ENCODE peak calls at places on chromosome 6, in six cellular contexts. I is IMR-90, V is mesendoderm, B is neuronal stem cell, S is H9, L is mesenchymal stem cell. G is an unnamed sample.

GRCh38 chr6:26044140-26045045 is 42.8 kb upstream of the HFE start:
- DNase-seq in I (peak; percentile 20), V (no peak), B (no peak), S (no peak), L (no peak), G (peak; percentile 60)

GRCh38 chr6:142361765-142362540 is 60.1 kb downstream of the ADGRG6 start:
- DNase-seq in I (peak; percentile 96), V (no peak), B (no peak), S (no peak), L (peak; percentile 92), G (peak; percentile 33)

GRCh38 chr6:16337280-16337975 is 99.0 kb downstream of the GMPR start:
- DNase-seq in I (peak; percentile 93), V (no peak), B (no peak), S (no peak), L (peak; percentile 93), G (no peak)

GRCh38 chr6:2450546-2450945 is 205.1 kb upstream of the GMDS start:
- DNase-seq in I (no peak), V (no peak), B (no peak), S (no peak), L (no peak), G (no peak)

GRCh38 chr6:3526962-3527796 is 70.3 kb upstream of the SLC22A23 start:
- DNase-seq in I (peak; percentile 5), V (no peak), B (no peak), S (peak; percentile 16), L (no peak), G (peak; percentile 54)

GRCh38 chr6:129136751-129137150 is 253.8 kb downstream of the LAMA2 start:
- DNase-seq in I (no peak), V (no peak), B (no peak), S (no peak), L (no peak), G (no peak)

GRCh38 chr6:69668916-69669315 is 127.9 kb downstream of the LMBRD1 start:
- DNase-seq in I (no peak), V (no peak), B (no peak), S (no peak), L (no peak), G (no peak)

GRCh38 chr6:44224154-44224977 is 971 bp downstream of the SLC29A1 start:
- DNase-seq in I (peak; percentile 8), V (peak; percentile 75), B (no peak), S (no peak), L (no peak), G (peak; percentile 59)

GRCh38 chr6:28635547-28636158 is 110.0 kb downstream of the GPX5 start:
- DNase-seq in I (no peak), V (no peak), B (no peak), S (peak; percentile 39), L (no peak), G (no peak)

GRCh38 chr6:13404115-13404891 is 76.0 kb upstream of the TBC1D7 start:
- DNase-seq in I (peak; percentile 64), V (no peak), B (no peak), S (no peak), L (no peak), G (no peak)

GRCh38 chr6:31952140-31952805 is 6.4 kb downstream of the CFB start:
- DNase-seq in I (peak; percentile 63), V (peak; percentile 60), B (peak; percentile 53), S (peak; percentile 51), L (peak; percentile 72), G (peak; percentile 84)

GRCh38 chr6:33717857-33718552 is 6.5 kb upstream of the UQCC2 start:
- DNase-seq in I (no peak), V (no peak), B (no peak), S (no peak), L (no peak), G (no peak)

GRCh38 chr6:161139766-161140553 is 133.9 kb downstream of the AGPAT4 start:
- DNase-seq in I (peak; percentile 42), V (no peak), B (no peak), S (peak; percentile 61), L (no peak), G (no peak)

GRCh38 chr6:17986656-17987575 is 519 bp downstream of the KIF13A start:
- DNase-seq in I (peak; percentile 39), V (peak; percentile 83), B (peak; percentile 42), S (peak; percentile 67), L (peak; percentile 66), G (peak; percentile 64)

GRCh38 chr6:152167639-152168603 is 360.4 kb downstream of the ESR1 start:
- DNase-seq in I (no peak), V (no peak), B (no peak), S (no peak), L (peak; percentile 22), G (no peak)

GRCh38 chr6:15776458-15776980 is 113.7 kb upstream of the DTNBP1 start:
- DNase-seq in I (no peak), V (no peak), B (no peak), S (no peak), L (no peak), G (no peak)

GRCh38 chr6:154661751-154662150 is 71.5 kb upstream of the SCAF8 start:
- DNase-seq in I (no peak), V (no peak), B (no peak), S (no peak), L (no peak), G (no peak)

GRCh38 chr6:161618816-161619454 is 345.1 kb upstream of the AGPAT4 start:
- DNase-seq in I (no peak), V (peak; percentile 91), B (peak; percentile 27), S (peak; percentile 74), L (no peak), G (peak; percentile 41)

GRCh38 chr6:66961191-66961590 is 1254.2 kb upstream of the EYS start:
- DNase-seq in I (no peak), V (no peak), B (no peak), S (no peak), L (no peak), G (no peak)

GRCh38 chr6:113825776-113826175 is 31.4 kb upstream of the MARCKS start:
- DNase-seq in I (peak; percentile 84), V (no peak), B (no peak), S (no peak), L (no peak), G (no peak)

GRCh38 chr6:121523628-121524027 is 88.2 kb downstream of the GJA1 start:
- DNase-seq in I (peak; percentile 14), V (peak; percentile 7), B (no peak), S (no peak), L (peak; percentile 38), G (no peak)

GRCh38 chr6:137145421-137145820 is 28.0 kb downstream of the IL22RA2 start:
- DNase-seq in I (no peak), V (peak; percentile 45), B (no peak), S (no peak), L (peak; percentile 18), G (peak; percentile 36)

GRCh38 chr6:26232950-26233607 is 131.9 kb upstream of the BTN3A2 start:
- DNase-seq in I (peak; percentile 79), V (no peak), B (no peak), S (peak; percentile 62), L (no peak), G (no peak)

GRCh38 chr6:1952726-1953360 is 292.6 kb downstream of the GMDS start:
- DNase-seq in I (peak; percentile 100), V (peak; percentile 65), B (no peak), S (no peak), L (peak; percentile 59), G (peak; percentile 75)

GRCh38 chr6:129598244-129599187 is 111.5 kb downstream of the ARHGAP18 start:
- DNase-seq in I (peak; percentile 84), V (peak; percentile 75), B (peak; percentile 65), S (no peak), L (peak; percentile 80), G (peak; percentile 28)

GRCh38 chr6:44661221-44661609 is 273.7 kb downstream of the CDC5L start:
- DNase-seq in I (no peak), V (peak; percentile 64), B (no peak), S (no peak), L (no peak), G (peak; percentile 94)

GRCh38 chr6:54896302-54896701 is 49.7 kb downstream of the FAM83B start:
- DNase-seq in I (no peak), V (no peak), B (no peak), S (no peak), L (no peak), G (no peak)
- H3K9ac ChIP-seq in I (no peak overlapping the region), V (no peak overlapping the region), B (no peak overlapping the region), S (no peak overlapping the region), L (no peak overlapping the region), G (no peak overlapping the region)

GRCh38 chr6:158914923-158915322 is 85.1 kb downstream of the RSPH3 start:
- DNase-seq in I (no peak), V (no peak), B (no peak), S (no peak), L (no peak), G (no peak)
- H2BK5ac ChIP-seq in I (no peak overlapping the region), V (no peak overlapping the region), B (no peak overlapping the region), S (no peak overlapping the region), L (no peak overlapping the region), G (peak overlapping the region; percentile 20)

GRCh38 chr6:94478178-94479140 is 1059.1 kb upstream of the EPHA7 start:
- DNase-seq in I (no peak), V (no peak), B (peak; percentile 18), S (no peak), L (no peak), G (no peak)
- H3K9ac ChIP-seq in I (no peak overlapping the region), V (no peak overlapping the region), B (no peak overlapping the region), S (no peak overlapping the region), L (no peak overlapping the region), G (no peak overlapping the region)

DNA sequence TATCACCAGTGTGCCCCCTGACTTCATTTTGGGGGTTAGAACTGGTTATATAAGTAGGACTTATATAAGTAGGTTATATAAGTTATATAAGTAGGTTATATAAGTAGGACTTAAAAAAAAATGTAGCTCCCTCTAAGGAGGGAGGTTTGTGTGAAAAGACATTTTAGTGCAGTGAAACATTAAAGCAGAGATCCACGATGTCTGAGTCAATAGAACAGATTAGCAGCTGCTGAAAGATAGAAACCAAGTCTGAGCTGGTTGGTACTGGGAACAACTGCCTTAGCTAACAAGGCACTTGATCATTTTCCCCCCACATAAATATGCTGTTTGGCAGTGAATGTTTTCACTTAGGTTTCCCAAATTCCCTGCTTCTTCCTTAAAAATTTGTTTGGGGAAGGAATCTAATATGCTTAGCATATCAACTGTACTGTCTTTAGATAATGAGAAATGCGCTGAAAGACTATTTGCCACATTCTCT is 2.1 kb upstream of the RPS12 start:
- DNase-seq in I (peak; percentile 66), V (no peak), B (no peak), S (no peak), L (peak; percentile 44), G (no peak)
- H2BK5ac ChIP-seq in I (peak overlapping the region; percentile 62), V (no peak overlapping the region), B (no peak overlapping the region), S (no peak overlapping the region), L (no peak overlapping the region), G (no peak overlapping the region)

GRCh38 chr6:131063028-131063763 is at the start of gene EPB41L2:
- DNase-seq in I (peak; percentile 86), V (peak; percentile 95), B (peak; percentile 90), S (peak; percentile 92), L (peak; percentile 91), G (peak; percentile 93)

GRCh38 chr6:131065824-131066171 is 2.8 kb upstream of the EPB41L2 start:
- DNase-seq in I (no peak), V (no peak), B (no peak), S (no peak), L (no peak), G (no peak)

GRCh38 chr6:131065112-131065823 is 2.2 kb upstream of the EPB41L2 start:
- DNase-seq in I (no peak), V (no peak), B (no peak), S (no peak), L (no peak), G (no peak)

GRCh38 chr6:131062245-131063027 is 609 bp downstream of the EPB41L2 start:
- DNase-seq in I (no peak), V (peak; percentile 62), B (peak; percentile 18), S (peak; percentile 32), L (peak; percentile 40), G (peak; percentile 1)

GRCh38 chr6:131063764-131064272 is 773 bp upstream of the EPB41L2 start:
- DNase-seq in I (no peak), V (no peak), B (no peak), S (no peak), L (no peak), G (no peak)
- H3K9ac ChIP-seq in I (peak overlapping the region; percentile 45), V (peak overlapping the region; percentile 71), B (no peak overlapping the region), S (no peak overlapping the region), L (peak overlapping the region; percentile 87), G (peak overlapping the region; percentile 47)